ENCODE peak calls at places on chromosome 12, in seven cellular contexts. L is HCT116, W is SK-N-SH, K is HepG2, U is H1, V is K562, C is GM12878. I is an unnamed sample. For H3K27me3, the result is how much of the 10 kb centered on the place peaks cover.

GRCh38 chr12:16788888-16789790 is 183.2 kb upstream of the LMO3 start:
- DNase-seq in L (no peak), K (no peak), W (peak), U (no peak), V (no peak), C (peak), I (no peak)

GRCh38 chr12:7188557-7189397 is 709 bp upstream of the PEX5 start:
- DNase-seq in C (peak), W (peak), K (peak), V (peak), U (peak), L (peak), I (peak)

GRCh38 chr12:6821674-6822433 is at the start of gene GPR162:
- DNase-seq in C (no peak), L (no peak), K (no peak), W (peak), U (peak), V (peak), I (no peak)

GRCh38 chr12:120984351-120984898 is 6.1 kb downstream of the HNF1A start:
- DNase-seq in L (no peak), K (peak), U (no peak), W (peak), V (no peak), C (no peak), I (no peak)

GRCh38 chr12:7374423-7375144 is 69.4 kb downstream of the CD163L1 start:
- DNase-seq in V (peak), C (no peak), U (peak), W (peak), L (peak), K (peak), I (peak)

GRCh38 chr12:6780573-6780972 is 8.3 kb downstream of the LAG3 start:
- DNase-seq in V (no peak), U (no peak), L (no peak), W (no peak), C (no peak), K (no peak), I (no peak)

GRCh38 chr12:12839886-12840285 is 26.7 kb downstream of the DDX47 start:
- DNase-seq in K (no peak), V (no peak), U (no peak), C (no peak), W (no peak), L (peak), I (peak)

GRCh38 chr12:34390171-34390841 is 368.0 kb downstream of the ALG10 start:
- DNase-seq in K (no peak), W (no peak), V (no peak), L (no peak), C (no peak), U (no peak), I (no peak)

GRCh38 chr12:12181516-12181915 is 85.3 kb downstream of the LRP6 start:
- DNase-seq in U (no peak), C (no peak), V (no peak), W (no peak), L (no peak), K (no peak), I (no peak)

GRCh38 chr12:6226002-6226700 is 26.0 kb downstream of the CD9 start:
- DNase-seq in C (no peak), L (no peak), W (no peak), K (peak), U (no peak), V (no peak), I (no peak)

GRCh38 chr12:68733661-68734071 is 12.3 kb upstream of the SLC35E3 start:
- DNase-seq in V (no peak), L (no peak), W (no peak), C (no peak), U (no peak), K (no peak), I (peak)

GRCh38 chr12:91588874-91589454 is 406.3 kb upstream of the DCN start:
- DNase-seq in V (no peak), K (no peak), L (no peak), C (no peak), W (no peak), U (no peak), I (no peak)

GRCh38 chr12:39375206-39375808 is 67.6 kb downstream of the KIF21A start:
- DNase-seq in U (no peak), L (peak), W (no peak), V (no peak), C (no peak), K (peak), I (no peak)

GRCh38 chr12:11707535-11707934 is 58.1 kb downstream of the ETV6 start:
- DNase-seq in C (no peak), L (no peak), K (no peak), U (no peak), V (no peak), W (peak), I (no peak)

GRCh38 chr12:124829708-124830304 is 33.9 kb downstream of the SCARB1 start:
- DNase-seq in W (no peak), C (no peak), K (peak), U (no peak), L (no peak), V (peak), I (no peak)

GRCh38 chr12:34305176-34305575 is 282.9 kb downstream of the ALG10 start:
- DNase-seq in W (no peak), V (no peak), L (no peak), K (no peak), C (no peak), U (no peak), I (no peak)

GRCh38 chr12:125861299-125862281 is 796.4 kb downstream of the AACS start:
- DNase-seq in L (no peak), W (peak), V (peak), K (no peak), C (no peak), U (no peak), I (no peak)

GRCh38 chr12:1829306-1829900 is 9.0 kb downstream of the LRTM2 start:
- DNase-seq in V (no peak), U (no peak), W (no peak), C (no peak), L (no peak), K (no peak), I (no peak)

GRCh38 chr12:13033266-13033875 is 10.8 kb upstream of the FAM234B start:
- DNase-seq in U (no peak), L (no peak), V (no peak), W (no peak), C (no peak), K (no peak), I (no peak)

GRCh38 chr12:124392271-124392990 is 97.5 kb downstream of the RFLNA start:
- DNase-seq in W (peak), K (no peak), V (peak), L (peak), U (peak), C (no peak), I (no peak)

GRCh38 chr12:72281145-72281544 is 9.0 kb downstream of the TRHDE start:
- DNase-seq in C (no peak), V (no peak), U (no peak), W (no peak), K (no peak), L (no peak), I (no peak)

GRCh38 chr12:28993720-28994119 is 155.4 kb upstream of the FAR2 start:
- DNase-seq in C (no peak), U (no peak), W (no peak), V (no peak), L (no peak), K (no peak), I (no peak)

GRCh38 chr12:29004066-29004935 is 144.8 kb upstream of the FAR2 start:
- DNase-seq in W (no peak), C (no peak), U (no peak), L (no peak), K (no peak), V (no peak), I (no peak)

GRCh38 chr12:28996688-28997087 is 152.4 kb upstream of the FAR2 start:
- DNase-seq in L (no peak), W (no peak), U (no peak), V (no peak), K (no peak), C (no peak), I (no peak)

DNA sequence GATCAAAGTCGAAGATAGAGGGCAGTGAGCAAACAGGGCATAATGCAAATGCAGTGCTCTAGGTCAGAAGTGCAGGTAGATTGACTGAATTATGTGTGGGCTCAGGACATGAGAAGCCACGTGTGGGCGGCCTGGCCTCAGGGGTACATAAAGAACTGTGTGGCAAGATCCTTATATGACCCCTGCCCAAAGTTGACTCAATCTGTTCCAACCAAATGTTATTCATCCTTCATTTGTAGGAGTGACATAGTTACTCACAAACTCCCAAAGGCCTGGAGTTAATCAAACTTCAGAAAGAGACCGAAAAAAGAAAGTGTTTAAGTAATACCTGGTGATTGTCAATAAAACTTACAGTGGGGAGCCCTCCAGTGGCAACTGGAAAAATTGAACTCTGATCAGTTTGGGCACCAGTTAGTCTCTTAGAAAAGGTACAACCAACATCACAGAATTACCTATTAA is 150.4 kb upstream of the FAR2 start:
- DNase-seq in K (peak), L (no peak), C (no peak), U (no peak), W (peak), V (no peak), I (peak)
- TF ChIP-seq SIN3A in K (no peak), L (no peak), C (no peak), U (no peak), W (no peak), V (no peak), I (no peak)

DNA sequence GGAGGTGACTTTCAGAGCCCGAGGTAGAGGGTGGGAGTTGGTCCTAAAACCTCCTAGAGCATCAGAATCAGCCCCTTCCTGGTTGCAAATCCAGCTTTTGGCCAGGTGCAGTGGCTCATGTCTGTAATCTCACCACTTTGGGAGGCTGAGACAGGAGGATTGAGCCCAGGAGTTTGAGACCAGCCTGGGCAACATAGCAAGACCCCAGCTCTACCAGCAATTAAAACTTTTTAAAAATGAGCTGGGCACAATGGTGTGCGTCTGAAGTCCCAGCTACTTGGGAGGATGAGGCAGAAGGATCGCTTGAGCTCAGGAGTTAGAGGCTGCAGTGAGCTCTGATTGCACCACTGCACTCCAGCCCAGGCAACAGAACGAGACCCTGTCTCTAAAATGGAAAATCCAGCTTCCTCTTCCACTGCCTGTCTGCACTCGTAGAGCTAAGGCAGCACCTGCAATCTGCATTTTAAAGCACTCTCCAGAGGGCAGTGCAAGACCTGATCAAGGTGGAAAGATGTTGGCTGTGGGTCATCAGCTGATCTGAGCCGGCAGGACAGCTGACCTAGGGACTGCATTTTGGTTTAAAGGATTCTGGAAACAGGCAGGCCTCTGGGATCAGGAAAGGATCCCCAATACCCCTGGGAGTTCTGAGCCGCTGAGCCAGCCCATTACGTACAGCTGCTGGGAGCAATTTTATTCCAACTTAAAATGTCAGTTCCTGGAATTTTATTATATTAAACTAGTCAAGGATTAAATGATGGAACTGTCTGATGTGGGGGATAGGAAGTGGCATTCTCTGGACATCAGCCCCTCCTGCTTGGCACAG is 1.8 kb upstream of the TESC start:
- DNase-seq in L (no peak), V (no peak), K (no peak), U (no peak), W (no peak), C (no peak), I (no peak)
- H3K27me3 ChIP-seq in L (half or more), V (under half), K (under half), U (under half), W (under half), C (under half), I (under half)

GRCh38 chr12:23098110-23099049 is 473.4 kb downstream of the ETNK1 start:
- DNase-seq in K (no peak), U (no peak), V (no peak), W (peak), L (no peak), C (no peak), I (no peak)
- TF ChIP-seq SIN3A in K (no peak), U (no peak), V (no peak), W (no peak), L (no peak), C (no peak), I (no peak)

GRCh38 chr12:53956251-53956887 is 1.7 kb downstream of the HOXC12 start:
- DNase-seq in W (no peak), K (no peak), C (no peak), L (no peak), U (peak), V (no peak), I (no peak)
- H3K27me3 ChIP-seq in W (half or more), K (half or more), C (half or more), L (under half), U (half or more), V (half or more), I (under half)

GRCh38 chr12:75783093-75783877 is 248.3 kb downstream of the PHLDA1 start:
- DNase-seq in L (no peak), C (no peak), W (no peak), K (no peak), U (no peak), V (no peak), I (no peak)
- TF ChIP-seq SIN3A in L (no peak), C (no peak), W (no peak), K (no peak), U (no peak), V (no peak), I (no peak)

GRCh38 chr12:49535921-49536525 is 2.8 kb upstream of the KCNH3 start:
- DNase-seq in L (no peak), V (no peak), W (no peak), K (no peak), U (no peak), C (no peak), I (no peak)

GRCh38 chr12:49537231-49537708 is 1.6 kb upstream of the KCNH3 start:
- DNase-seq in C (no peak), V (no peak), U (no peak), L (no peak), K (no peak), W (no peak), I (no peak)

GRCh38 chr12:49536526-49537195 is 2.2 kb upstream of the KCNH3 start:
- DNase-seq in C (no peak), U (no peak), W (no peak), L (no peak), K (no peak), V (no peak), I (no peak)

GRCh38 chr12:49533331-49533730 is 5.5 kb upstream of the KCNH3 start:
- DNase-seq in U (no peak), L (no peak), V (no peak), W (no peak), C (no peak), K (no peak), I (no peak)

DNA sequence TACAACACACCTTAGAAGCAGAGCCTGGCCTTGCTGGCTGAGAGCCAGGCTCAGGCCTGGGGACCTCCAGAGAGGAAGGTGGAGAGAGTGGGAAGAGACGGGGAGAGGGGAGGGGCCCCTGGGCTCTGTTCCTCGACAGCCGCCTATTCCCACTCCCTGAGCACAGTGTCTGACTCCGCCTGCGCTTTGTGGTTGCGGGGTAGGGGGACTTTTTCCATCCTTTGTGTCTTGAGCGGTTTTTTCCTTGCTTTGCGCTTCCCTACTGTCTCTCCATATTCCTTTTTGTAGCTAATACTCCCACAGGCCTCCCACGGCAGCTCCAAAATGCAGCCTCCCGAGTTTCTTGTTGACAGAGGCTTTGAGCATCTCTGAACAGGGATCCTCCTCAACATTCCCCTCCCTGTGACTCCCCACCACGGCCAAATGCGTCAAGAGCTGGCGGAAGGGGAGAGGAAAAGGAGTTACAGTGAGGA is 4.0 kb upstream of the KCNH3 start:
- DNase-seq in U (no peak), C (no peak), L (no peak), K (no peak), W (peak), V (no peak), I (no peak)
- H3K27me3 ChIP-seq in U (under half), C (under half), L (under half), K (under half), W (under half), V (under half), I (under half)

DNA sequence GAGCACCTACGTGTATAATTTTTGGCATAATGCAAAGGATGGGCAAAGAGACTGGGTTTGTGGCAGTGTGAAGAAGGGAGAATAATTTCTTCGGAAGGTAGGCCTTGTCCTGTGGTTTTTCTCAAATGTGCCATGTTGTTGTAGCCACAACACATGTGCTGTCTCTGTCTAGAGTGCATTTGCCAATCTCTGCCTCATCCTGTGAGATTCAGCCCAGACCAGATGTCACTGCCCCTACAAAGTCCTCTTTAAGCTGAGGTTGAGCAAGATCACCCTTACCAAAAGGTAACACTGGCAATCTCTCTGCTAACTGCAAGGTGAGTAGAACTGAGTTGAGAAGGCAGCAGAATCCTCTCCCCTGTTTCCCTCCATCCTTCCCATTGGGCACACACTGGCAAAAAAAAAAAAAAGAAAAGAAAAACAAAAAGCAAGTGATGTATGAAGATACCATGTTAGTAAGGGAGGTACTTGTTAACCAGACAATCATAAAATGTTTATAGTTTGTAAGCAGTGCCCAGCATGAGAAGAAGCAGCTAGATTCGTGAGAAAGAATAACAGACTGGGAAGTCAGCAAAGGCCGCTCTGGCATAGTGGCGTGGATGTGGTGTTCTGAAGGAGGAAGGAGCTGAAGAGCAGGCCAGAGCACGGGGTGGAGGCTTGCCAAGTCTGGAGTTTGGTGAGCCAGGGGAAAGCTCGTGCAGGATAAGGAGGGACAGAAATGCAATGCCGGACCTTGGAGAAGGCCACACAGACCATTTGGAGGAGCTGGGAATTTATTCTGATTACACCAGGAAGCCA is 18.9 kb downstream of the DYRK2 start:
- DNase-seq in C (no peak), V (no peak), K (no peak), W (no peak), L (no peak), U (no peak), I (no peak)
- TF ChIP-seq SIN3A in C (no peak), V (no peak), K (no peak), W (no peak), L (no peak), U (no peak), I (no peak)

GRCh38 chr12:132377147-132377546 is 47.8 kb upstream of the GALNT9 start:
- DNase-seq in C (no peak), K (no peak), W (no peak), V (no peak), L (no peak), U (no peak), I (no peak)
- H3K27me3 ChIP-seq in C (under half), K (half or more), W (half or more), V (under half), L (under half), U (under half), I (under half)

GRCh38 chr12:100868487-100868886 is 73.9 kb downstream of the ANO4 start:
- DNase-seq in V (no peak), U (no peak), C (no peak), L (no peak), K (no peak), W (no peak), I (no peak)
- TF ChIP-seq SIN3A in V (no peak), U (no peak), C (no peak), L (no peak), K (no peak), W (no peak), I (no peak)